ENCODE peak calls at places on chromosome 19, in five cellular contexts. One of them, this sample, is unnamed.
A peak's percentile ranks its signal among the peaks of the same experiment; 100 is the strongest.

GRCh38 chr19:55156202-55157063 is 1.1 kb downstream of the TNNI3 start:
- DNase-seq in upper lobe of right lung: peak; percentile 79
- DNase-seq in stimulated activated CD8-positive, alpha-beta memory T cell treated with anti-CD3 and anti-CD28 coated beads, Interleukin-4, amount 100 ng/mL, for 4 hours: no peak
- DNase-seq in dorsolateral prefrontal cortex: no peak
- DNase-seq in activated CD4-positive, CD25-positive, alpha-beta regulatory T cell treated with anti-CD3 and anti-CD28 coated beads, Interleukin-2, amount 50 U/mL, for 16 hours: no peak
- DNase-seq in this sample: peak; percentile 1

GRCh38 chr19:3494559-3494958 is 5.9 kb downstream of the DOHH start:
- DNase-seq in upper lobe of right lung: no peak
- DNase-seq in stimulated activated CD8-positive, alpha-beta memory T cell treated with anti-CD3 and anti-CD28 coated beads, Interleukin-4, amount 100 ng/mL, for 4 hours: no peak
- DNase-seq in dorsolateral prefrontal cortex: no peak
- DNase-seq in activated CD4-positive, CD25-positive, alpha-beta regulatory T cell treated with anti-CD3 and anti-CD28 coated beads, Interleukin-2, amount 50 U/mL, for 16 hours: no peak
- DNase-seq in this sample: peak; percentile 41

GRCh38 chr19:27780367-27781065 is 1432.4 kb downstream of the UQCRFS1 start:
- DNase-seq in upper lobe of right lung: no peak
- DNase-seq in stimulated activated CD8-positive, alpha-beta memory T cell treated with anti-CD3 and anti-CD28 coated beads, Interleukin-4, amount 100 ng/mL, for 4 hours: no peak
- DNase-seq in dorsolateral prefrontal cortex: no peak
- DNase-seq in activated CD4-positive, CD25-positive, alpha-beta regulatory T cell treated with anti-CD3 and anti-CD28 coated beads, Interleukin-2, amount 50 U/mL, for 16 hours: no peak
- DNase-seq in this sample: no peak

GRCh38 chr19:14072535-14073231 is at the start of gene MISP3:
- DNase-seq in upper lobe of right lung: peak; percentile 91
- DNase-seq in stimulated activated CD8-positive, alpha-beta memory T cell treated with anti-CD3 and anti-CD28 coated beads, Interleukin-4, amount 100 ng/mL, for 4 hours: no peak
- DNase-seq in dorsolateral prefrontal cortex: peak; percentile 25
- DNase-seq in activated CD4-positive, CD25-positive, alpha-beta regulatory T cell treated with anti-CD3 and anti-CD28 coated beads, Interleukin-2, amount 50 U/mL, for 16 hours: no peak
- DNase-seq in this sample: no peak

GRCh38 chr19:2253106-2254051 is 2.8 kb downstream of the JSRP1 start:
- DNase-seq in upper lobe of right lung: no peak
- DNase-seq in stimulated activated CD8-positive, alpha-beta memory T cell treated with anti-CD3 and anti-CD28 coated beads, Interleukin-4, amount 100 ng/mL, for 4 hours: no peak
- DNase-seq in dorsolateral prefrontal cortex: no peak
- DNase-seq in activated CD4-positive, CD25-positive, alpha-beta regulatory T cell treated with anti-CD3 and anti-CD28 coated beads, Interleukin-2, amount 50 U/mL, for 16 hours: no peak
- DNase-seq in this sample: no peak

GRCh38 chr19:8631425-8631819 is 989 bp downstream of the NFILZ start:
- DNase-seq in upper lobe of right lung: no peak
- DNase-seq in stimulated activated CD8-positive, alpha-beta memory T cell treated with anti-CD3 and anti-CD28 coated beads, Interleukin-4, amount 100 ng/mL, for 4 hours: no peak
- DNase-seq in dorsolateral prefrontal cortex: no peak
- DNase-seq in activated CD4-positive, CD25-positive, alpha-beta regulatory T cell treated with anti-CD3 and anti-CD28 coated beads, Interleukin-2, amount 50 U/mL, for 16 hours: no peak
- DNase-seq in this sample: no peak

GRCh38 chr19:38402967-38403674 is at the start of gene FAM98C:
- DNase-seq in upper lobe of right lung: peak; percentile 98
- DNase-seq in stimulated activated CD8-positive, alpha-beta memory T cell treated with anti-CD3 and anti-CD28 coated beads, Interleukin-4, amount 100 ng/mL, for 4 hours: peak; percentile 91
- DNase-seq in dorsolateral prefrontal cortex: peak; percentile 97
- DNase-seq in activated CD4-positive, CD25-positive, alpha-beta regulatory T cell treated with anti-CD3 and anti-CD28 coated beads, Interleukin-2, amount 50 U/mL, for 16 hours: peak; percentile 96
- DNase-seq in this sample: peak; percentile 98

GRCh38 chr19:40771101-40771539 is 4.2 kb upstream of the MIA start:
- DNase-seq in upper lobe of right lung: no peak
- DNase-seq in stimulated activated CD8-positive, alpha-beta memory T cell treated with anti-CD3 and anti-CD28 coated beads, Interleukin-4, amount 100 ng/mL, for 4 hours: no peak
- DNase-seq in dorsolateral prefrontal cortex: no peak
- DNase-seq in activated CD4-positive, CD25-positive, alpha-beta regulatory T cell treated with anti-CD3 and anti-CD28 coated beads, Interleukin-2, amount 50 U/mL, for 16 hours: no peak
- DNase-seq in this sample: no peak

GRCh38 chr19:38993271-38993670 is 17.7 kb upstream of the FBXO17 start:
- DNase-seq in upper lobe of right lung: no peak
- DNase-seq in stimulated activated CD8-positive, alpha-beta memory T cell treated with anti-CD3 and anti-CD28 coated beads, Interleukin-4, amount 100 ng/mL, for 4 hours: no peak
- DNase-seq in dorsolateral prefrontal cortex: no peak
- DNase-seq in activated CD4-positive, CD25-positive, alpha-beta regulatory T cell treated with anti-CD3 and anti-CD28 coated beads, Interleukin-2, amount 50 U/mL, for 16 hours: no peak
- DNase-seq in this sample: no peak

GRCh38 chr19:39481229-39481545 is 549 bp downstream of the TIMM50 start:
- DNase-seq in upper lobe of right lung: no peak
- DNase-seq in stimulated activated CD8-positive, alpha-beta memory T cell treated with anti-CD3 and anti-CD28 coated beads, Interleukin-4, amount 100 ng/mL, for 4 hours: no peak
- DNase-seq in dorsolateral prefrontal cortex: no peak
- DNase-seq in activated CD4-positive, CD25-positive, alpha-beta regulatory T cell treated with anti-CD3 and anti-CD28 coated beads, Interleukin-2, amount 50 U/mL, for 16 hours: no peak
- DNase-seq in this sample: no peak

GRCh38 chr19:13347351-13347750 is 158.9 kb downstream of the CACNA1A start:
- DNase-seq in upper lobe of right lung: no peak
- DNase-seq in stimulated activated CD8-positive, alpha-beta memory T cell treated with anti-CD3 and anti-CD28 coated beads, Interleukin-4, amount 100 ng/mL, for 4 hours: no peak
- DNase-seq in dorsolateral prefrontal cortex: peak; percentile 20
- DNase-seq in activated CD4-positive, CD25-positive, alpha-beta regulatory T cell treated with anti-CD3 and anti-CD28 coated beads, Interleukin-2, amount 50 U/mL, for 16 hours: no peak
- DNase-seq in this sample: no peak

GRCh38 chr19:54154603-54155345 is 4.7 kb downstream of the LENG1 start:
- DNase-seq in upper lobe of right lung: no peak
- DNase-seq in stimulated activated CD8-positive, alpha-beta memory T cell treated with anti-CD3 and anti-CD28 coated beads, Interleukin-4, amount 100 ng/mL, for 4 hours: no peak
- DNase-seq in dorsolateral prefrontal cortex: no peak
- DNase-seq in activated CD4-positive, CD25-positive, alpha-beta regulatory T cell treated with anti-CD3 and anti-CD28 coated beads, Interleukin-2, amount 50 U/mL, for 16 hours: no peak
- DNase-seq in this sample: no peak

GRCh38 chr19:30001794-30002193 is 59.8 kb downstream of the URI1 start:
- DNase-seq in upper lobe of right lung: no peak
- DNase-seq in stimulated activated CD8-positive, alpha-beta memory T cell treated with anti-CD3 and anti-CD28 coated beads, Interleukin-4, amount 100 ng/mL, for 4 hours: no peak
- DNase-seq in dorsolateral prefrontal cortex: no peak
- DNase-seq in activated CD4-positive, CD25-positive, alpha-beta regulatory T cell treated with anti-CD3 and anti-CD28 coated beads, Interleukin-2, amount 50 U/mL, for 16 hours: no peak
- DNase-seq in this sample: no peak

GRCh38 chr19:57406516-57407123 is 4.3 kb upstream of the ZNF17 start:
- DNase-seq in upper lobe of right lung: peak; percentile 77
- DNase-seq in stimulated activated CD8-positive, alpha-beta memory T cell treated with anti-CD3 and anti-CD28 coated beads, Interleukin-4, amount 100 ng/mL, for 4 hours: peak; percentile 41
- DNase-seq in dorsolateral prefrontal cortex: peak; percentile 21
- DNase-seq in activated CD4-positive, CD25-positive, alpha-beta regulatory T cell treated with anti-CD3 and anti-CD28 coated beads, Interleukin-2, amount 50 U/mL, for 16 hours: peak; percentile 31
- DNase-seq in this sample: peak; percentile 1

GRCh38 chr19:53867225-53868090 is at the start of gene MYADM:
- DNase-seq in upper lobe of right lung: peak; percentile 98
- DNase-seq in stimulated activated CD8-positive, alpha-beta memory T cell treated with anti-CD3 and anti-CD28 coated beads, Interleukin-4, amount 100 ng/mL, for 4 hours: peak; percentile 99
- DNase-seq in dorsolateral prefrontal cortex: peak; percentile 88
- DNase-seq in activated CD4-positive, CD25-positive, alpha-beta regulatory T cell treated with anti-CD3 and anti-CD28 coated beads, Interleukin-2, amount 50 U/mL, for 16 hours: peak; percentile 97
- DNase-seq in this sample: peak; percentile 94

GRCh38 chr19:35078807-35079206 is 36.8 kb upstream of the FXYD3 start:
- DNase-seq in upper lobe of right lung: no peak
- DNase-seq in stimulated activated CD8-positive, alpha-beta memory T cell treated with anti-CD3 and anti-CD28 coated beads, Interleukin-4, amount 100 ng/mL, for 4 hours: no peak
- DNase-seq in dorsolateral prefrontal cortex: no peak
- DNase-seq in activated CD4-positive, CD25-positive, alpha-beta regulatory T cell treated with anti-CD3 and anti-CD28 coated beads, Interleukin-2, amount 50 U/mL, for 16 hours: no peak
- DNase-seq in this sample: no peak

GRCh38 chr19:35306473-35307246 is 14.7 kb downstream of the MAG start:
- DNase-seq in upper lobe of right lung: no peak
- DNase-seq in stimulated activated CD8-positive, alpha-beta memory T cell treated with anti-CD3 and anti-CD28 coated beads, Interleukin-4, amount 100 ng/mL, for 4 hours: no peak
- DNase-seq in dorsolateral prefrontal cortex: no peak
- DNase-seq in activated CD4-positive, CD25-positive, alpha-beta regulatory T cell treated with anti-CD3 and anti-CD28 coated beads, Interleukin-2, amount 50 U/mL, for 16 hours: no peak
- DNase-seq in this sample: no peak

GRCh38 chr19:29860492-29860891 is 48.7 kb downstream of the CCNE1 start:
- DNase-seq in upper lobe of right lung: no peak
- DNase-seq in stimulated activated CD8-positive, alpha-beta memory T cell treated with anti-CD3 and anti-CD28 coated beads, Interleukin-4, amount 100 ng/mL, for 4 hours: no peak
- DNase-seq in dorsolateral prefrontal cortex: no peak
- DNase-seq in activated CD4-positive, CD25-positive, alpha-beta regulatory T cell treated with anti-CD3 and anti-CD28 coated beads, Interleukin-2, amount 50 U/mL, for 16 hours: no peak
- DNase-seq in this sample: no peak

GRCh38 chr19:37403403-37403802 is 32.5 kb downstream of the ZNF527 start:
- DNase-seq in upper lobe of right lung: no peak
- DNase-seq in stimulated activated CD8-positive, alpha-beta memory T cell treated with anti-CD3 and anti-CD28 coated beads, Interleukin-4, amount 100 ng/mL, for 4 hours: no peak
- DNase-seq in dorsolateral prefrontal cortex: no peak
- DNase-seq in activated CD4-positive, CD25-positive, alpha-beta regulatory T cell treated with anti-CD3 and anti-CD28 coated beads, Interleukin-2, amount 50 U/mL, for 16 hours: no peak
- DNase-seq in this sample: no peak

GRCh38 chr19:6739884-6740588 is 556 bp downstream of the TRIP10 start:
- DNase-seq in upper lobe of right lung: peak; percentile 70
- DNase-seq in stimulated activated CD8-positive, alpha-beta memory T cell treated with anti-CD3 and anti-CD28 coated beads, Interleukin-4, amount 100 ng/mL, for 4 hours: no peak
- DNase-seq in dorsolateral prefrontal cortex: no peak
- DNase-seq in activated CD4-positive, CD25-positive, alpha-beta regulatory T cell treated with anti-CD3 and anti-CD28 coated beads, Interleukin-2, amount 50 U/mL, for 16 hours: no peak
- DNase-seq in this sample: no peak